ENCODE peak calls at places on chromosomes 3 and 15, in ten cellular contexts. C is CD8-positive, alpha-beta memory T cell; I is stomach; V is psoas muscle; D is A549; T is HCT116; Q is aorta; N is colonic mucosa; W is hepatocyte; P is cardiac muscle cell. U is an unnamed sample.

GRCh38 chr3:176951144-176951543 is 246.1 kb downstream of the TBL1XR1 start:
- DNase-seq in W (no peak), P (no peak), I (no peak), C (no peak), D (no peak), V (peak; percentile 69), Q (peak; percentile 82), N (no peak), T (no peak), U (peak; percentile 65)

GRCh38 chr3:11134794-11135193 is 19.5 kb upstream of the HRH1 start:
- DNase-seq in V (no peak), W (no peak), Q (no peak), T (no peak), D (no peak), P (peak; percentile 44), I (no peak), C (no peak), N (no peak), U (no peak)

GRCh38 chr3:111676177-111677021 is 81.3 kb upstream of the ZBED2 start:
- DNase-seq in W (peak; percentile 61), N (peak; percentile 88), P (peak; percentile 12), T (no peak), V (no peak), I (peak; percentile 51), C (no peak), Q (no peak), D (peak; percentile 86), U (no peak)

GRCh38 chr3:190265795-190266194 is 56.5 kb downstream of the CLDN1 start:
- DNase-seq in V (no peak), T (peak; percentile 34), I (no peak), Q (no peak), P (peak; percentile 53), C (no peak), W (peak; percentile 48), N (peak; percentile 55), D (no peak), U (no peak)

GRCh38 chr15:92845109-92845508 is 55.0 kb upstream of the CHD2 start:
- DNase-seq in C (no peak), N (no peak), D (peak; percentile 72), Q (no peak), I (no peak), T (no peak), V (no peak), P (peak; percentile 84), W (peak; percentile 54), U (no peak)

GRCh38 chr3:39811561-39811960 is 2.2 kb downstream of the MYRIP start:
- DNase-seq in N (no peak), Q (no peak), W (no peak), P (no peak), C (no peak), D (no peak), I (no peak), V (no peak), T (no peak), U (no peak)

GRCh38 chr15:99526671-99527070 is 39.1 kb upstream of the MEF2A start:
- DNase-seq in Q (no peak), W (no peak), C (no peak), D (no peak), P (no peak), I (no peak), T (no peak), V (no peak), N (no peak), U (no peak)

GRCh38 chr15:50265620-50266019 is at the start of gene HDC:
- DNase-seq in N (no peak), W (no peak), T (no peak), C (no peak), D (no peak), V (no peak), P (no peak), I (no peak), Q (no peak), U (no peak)

GRCh38 chr15:67091073-67091965 is 25.9 kb downstream of the SMAD3 start:
- DNase-seq in D (peak; percentile 89), C (peak; percentile 89), N (peak; percentile 57), W (peak; percentile 73), P (peak; percentile 94), I (peak; percentile 76), T (peak; percentile 90), V (peak; percentile 84), Q (no peak), U (peak; percentile 73)

GRCh38 chr3:171974986-171975837 is 64.2 kb upstream of the FNDC3B start:
- DNase-seq in C (no peak), I (no peak), Q (no peak), V (no peak), P (peak; percentile 94), W (no peak), D (no peak), T (no peak), N (no peak), U (no peak)

GRCh38 chr3:18611991-18612390 is 186.9 kb upstream of the SATB1 start:
- DNase-seq in T (no peak), W (no peak), V (no peak), P (no peak), N (no peak), I (no peak), C (no peak), D (no peak), Q (no peak), U (no peak)

GRCh38 chr15:72227720-72228119 is 3.3 kb downstream of the PKM start:
- DNase-seq in I (no peak), C (peak; percentile 48), T (no peak), P (no peak), N (no peak), W (no peak), Q (no peak), D (no peak), V (no peak), U (no peak)

GRCh38 chr15:78985859-78986470 is 41.1 kb upstream of the CTSH start:
- DNase-seq in V (no peak), Q (no peak), D (no peak), N (no peak), I (no peak), T (no peak), P (peak; percentile 14), W (no peak), C (no peak), U (no peak)

GRCh38 chr3:102941761-102942160 is 506.9 kb downstream of the ZPLD1 start:
- DNase-seq in T (no peak), I (no peak), W (no peak), N (no peak), D (no peak), C (no peak), P (no peak), V (no peak), Q (no peak), U (no peak)
- H3K4me1 ChIP-seq in T (no peaks in the 10 kb centered on the region), I (no peaks in the 10 kb centered on the region), W (no peaks in the 10 kb centered on the region), N (no peaks in the 10 kb centered on the region), D (no peaks in the 10 kb centered on the region), C (no peaks in the 10 kb centered on the region), P (no peaks in the 10 kb centered on the region), V (no peaks in the 10 kb centered on the region), Q (no peaks in the 10 kb centered on the region), U (no peaks in the 10 kb centered on the region)

GRCh38 chr3:12837295-12837986 is 3.9 kb downstream of the RPL32 start:
- DNase-seq in P (no peak), C (no peak), W (no peak), D (no peak), Q (no peak), T (no peak), V (no peak), I (no peak), N (no peak), U (no peak)
- H3K27ac ChIP-seq in P (peak overlapping the region; percentile 70), C (no peak overlapping the region), W (no peak overlapping the region), D (no peak overlapping the region), Q (no peak overlapping the region), T (no peak overlapping the region), V (peak overlapping the region; percentile 42), I (no peak overlapping the region), N (no peak overlapping the region), U (no peak overlapping the region)

GRCh38 chr3:46492890-46493547 is 4.8 kb upstream of the RTP3 start:
- DNase-seq in P (no peak), C (no peak), T (no peak), N (no peak), V (no peak), Q (no peak), I (no peak), W (no peak), D (no peak), U (no peak)
- H3K4me1 ChIP-seq in P (peaks cover 3% of the 10 kb centered on the region), C (peaks cover 17% of the 10 kb centered on the region), T (no peaks in the 10 kb centered on the region), N (no peaks in the 10 kb centered on the region), V (peaks cover 32% of the 10 kb centered on the region), Q (no peaks in the 10 kb centered on the region), I (peaks cover 13% of the 10 kb centered on the region), W (no peaks in the 10 kb centered on the region), D (no peaks in the 10 kb centered on the region), U (peaks cover 23% of the 10 kb centered on the region)

GRCh38 chr3:188744166-188744565 is 427.6 kb upstream of the TPRG1 start:
- DNase-seq in T (no peak), D (no peak), N (no peak), V (no peak), I (no peak), P (no peak), Q (no peak), W (no peak), C (no peak), U (no peak)
- H3K27ac ChIP-seq in T (no peak overlapping the region), D (no peak overlapping the region), N (no peak overlapping the region), V (no peak overlapping the region), I (no peak overlapping the region), P (no peak overlapping the region), Q (no peak overlapping the region), W (no peak overlapping the region), C (no peak overlapping the region), U (no peak overlapping the region)

DNA sequence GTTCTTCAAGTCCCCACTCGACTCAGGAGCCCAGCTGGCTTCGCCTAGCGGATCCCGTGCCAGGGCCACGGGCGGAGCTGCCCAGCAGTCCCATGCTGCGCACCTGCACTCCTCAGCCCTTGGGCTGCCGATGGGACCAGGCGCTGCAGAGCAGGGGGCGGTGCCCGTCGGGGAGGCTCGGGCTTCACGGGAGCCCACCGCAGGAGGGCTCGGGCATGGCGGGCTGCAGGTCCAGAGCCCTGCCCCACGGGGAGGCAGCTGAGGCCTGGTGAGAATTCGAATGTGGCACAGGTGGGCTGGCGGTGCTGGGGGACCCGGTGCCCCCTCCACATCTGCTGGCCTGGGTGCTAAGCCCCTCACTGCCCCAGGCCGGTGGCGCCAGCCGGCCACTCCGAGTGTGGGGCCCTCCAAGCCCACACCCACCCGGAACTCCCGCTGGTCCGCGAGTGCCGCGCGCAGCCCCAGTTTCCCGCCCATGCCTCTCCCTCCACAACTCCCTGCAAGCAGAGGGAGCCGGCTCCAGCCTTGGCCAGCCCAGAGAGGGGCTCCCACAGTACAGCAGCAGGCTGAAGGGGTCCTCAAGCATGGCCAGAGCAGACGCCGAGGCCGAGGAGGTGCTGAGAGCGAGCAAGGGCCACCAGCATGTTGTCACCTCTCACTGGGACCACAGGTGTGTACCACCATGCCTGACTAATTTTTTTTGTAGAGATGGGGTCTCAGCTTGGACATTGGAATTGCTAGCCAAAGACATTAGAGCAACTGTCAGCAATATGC is 17.0 kb downstream of the RAB7A start:
- DNase-seq in C (no peak), N (no peak), I (no peak), T (no peak), Q (no peak), P (no peak), W (no peak), V (no peak), D (no peak), U (no peak)
- H3K4me1 ChIP-seq in C (peaks cover 6% of the 10 kb centered on the region), N (no peaks in the 10 kb centered on the region), I (peaks cover 53% of the 10 kb centered on the region), T (no peaks in the 10 kb centered on the region), Q (no peaks in the 10 kb centered on the region), P (no peaks in the 10 kb centered on the region), W (no peaks in the 10 kb centered on the region), V (peaks cover 19% of the 10 kb centered on the region), D (no peaks in the 10 kb centered on the region), U (peaks cover 10% of the 10 kb centered on the region)

GRCh38 chr3:136196401-136197158 is 445 bp upstream of the MSL2 start:
- DNase-seq in P (peak; percentile 100), T (peak; percentile 99), D (peak; percentile 99), N (peak; percentile 99), I (peak; percentile 98), V (peak; percentile 99), C (peak; percentile 99), Q (peak; percentile 100), W (peak; percentile 100), U (peak; percentile 99)
- H3K27ac ChIP-seq in P (peak overlapping the region; percentile 99), T (peak overlapping the region; percentile 96), D (peak overlapping the region; percentile 97), N (peak overlapping the region; percentile 98), I (peak overlapping the region; percentile 100), V (peak overlapping the region; percentile 100), C (peak overlapping the region; percentile 84), Q (peak overlapping the region; percentile 83), W (peak overlapping the region; percentile 99), U (peak overlapping the region; percentile 100)